ENCODE peak calls at places on chromosomes 11 and 22, in eight cellular contexts. T is stimulated activated CD4-positive, alpha-beta T cell treated with anti-CD3 and anti-CD28 coated beads, Interleukin-2, amount 100 ng/mL, for 48 hours; H is stimulated activated CD8-positive, alpha-beta memory T cell treated with anti-CD3 and anti-CD28 coated beads, Interleukin-4, amount 100 ng/mL, for 24 hours; Q is NCI-H1092; Y is nephron progenitor cell; S is mucosa of gallbladder; Z is foreskin keratinocyte; R is H9. L is an unnamed sample.
A peak's percentile ranks its signal among the peaks of the same experiment; 100 is the strongest.

GRCh38 chr11:15011741-15012140 is 39.6 kb upstream of the CALCA start:
- DNase-seq in R (no peak), Q (no peak), H (no peak), T (no peak), S (no peak), Z (no peak), Y (no peak), L (no peak)

GRCh38 chr22:35656284-35656752 is 8.1 kb downstream of the APOL6 start:
- DNase-seq in Z (no peak), T (no peak), R (no peak), Y (no peak), S (no peak), Q (no peak), H (no peak), L (no peak)

GRCh38 chr11:94581926-94582325 is 14.8 kb downstream of the PIWIL4 start:
- DNase-seq in T (no peak), Z (no peak), Y (no peak), R (no peak), H (no peak), Q (no peak), S (no peak), L (no peak)

GRCh38 chr11:93403930-93404329 is 73.4 kb downstream of the DEUP1 start:
- DNase-seq in Z (no peak), T (no peak), S (no peak), H (no peak), R (no peak), Y (no peak), Q (no peak), L (no peak)

GRCh38 chr11:76910620-76911414 is 50.1 kb downstream of the ACER3 start:
- DNase-seq in Z (no peak), H (no peak), Y (no peak), T (no peak), Q (no peak), S (peak; percentile 17), R (peak; percentile 38), L (no peak)

GRCh38 chr11:115869780-115870431 is 365.7 kb upstream of the CADM1 start:
- DNase-seq in Z (peak; percentile 40), Q (peak; percentile 48), R (peak; percentile 73), Y (peak; percentile 32), T (no peak), S (no peak), H (no peak), L (no peak)

GRCh38 chr11:75400110-75400865 is 970 bp downstream of the RPS3 start:
- DNase-seq in T (no peak), Q (no peak), H (no peak), Z (peak; percentile 29), R (no peak), S (no peak), Y (no peak), L (no peak)

GRCh38 chr11:127074151-127074761 is 73.7 kb upstream of the KIRREL3 start:
- DNase-seq in Q (peak; percentile 77), Z (peak; percentile 19), T (no peak), S (peak; percentile 58), H (no peak), R (peak; percentile 62), Y (peak; percentile 18), L (no peak)

GRCh38 chr22:48488611-48489456 is 1338.8 kb downstream of the BRD1 start:
- DNase-seq in R (peak; percentile 63), H (no peak), S (no peak), T (no peak), Z (no peak), Q (no peak), Y (peak; percentile 75), L (no peak)

GRCh38 chr22:39498368-39498767 is 3.7 kb upstream of the MIEF1 start:
- DNase-seq in H (no peak), S (no peak), Y (no peak), Q (peak; percentile 86), T (no peak), Z (no peak), R (no peak), L (peak; percentile 72)

GRCh38 chr11:70885721-70886305 is 366.6 kb downstream of the SHANK2 start:
- DNase-seq in T (no peak), S (peak; percentile 27), Q (no peak), R (no peak), H (no peak), Z (no peak), Y (no peak), L (no peak)

GRCh38 chr22:49302530-49302929 is 525.1 kb downstream of the BRD1 start:
- DNase-seq in Y (no peak), T (no peak), H (no peak), R (peak; percentile 15), Z (no peak), Q (no peak), S (peak; percentile 6), L (no peak)

GRCh38 chr11:45333506-45333971 is 47.4 kb upstream of the SYT13 start:
- DNase-seq in Z (no peak), S (no peak), Q (no peak), Y (no peak), R (peak; percentile 68), H (no peak), T (no peak), L (no peak)

GRCh38 chr11:115939104-115939503 is 434.9 kb upstream of the CADM1 start:
- DNase-seq in Y (no peak), Z (no peak), S (no peak), Q (no peak), R (no peak), H (no peak), T (no peak), L (no peak)

GRCh38 chr11:57543601-57544000 is 6.2 kb downstream of the SMTNL1 start:
- DNase-seq in H (no peak), R (peak; percentile 54), S (no peak), Q (no peak), T (no peak), Z (no peak), Y (no peak), L (no peak)

GRCh38 chr22:22558071-22558971 is 744 bp downstream of the PRAME start:
- DNase-seq in Q (no peak), R (no peak), Z (no peak), H (no peak), Y (no peak), T (no peak), S (no peak), L (no peak)

GRCh38 chr11:86047275-86047991 is 21.5 kb downstream of the PICALM start:
- DNase-seq in R (no peak), S (no peak), H (no peak), Q (no peak), Y (no peak), T (no peak), Z (peak; percentile 58), L (no peak)

GRCh38 chr22:37454857-37455686 is 27.8 kb upstream of the ELFN2 start:
- DNase-seq in Q (peak; percentile 58), T (no peak), Y (peak; percentile 33), Z (peak; percentile 83), H (no peak), S (peak; percentile 32), R (no peak), L (no peak)

GRCh38 chr11:47187723-47188122 is 1.5 kb upstream of the PACSIN3 start:
- DNase-seq in S (no peak), Z (no peak), R (no peak), Q (no peak), T (no peak), Y (no peak), H (no peak), L (no peak)

GRCh38 chr11:29211205-29211604 is 805.6 kb downstream of the KCNA4 start:
- DNase-seq in Q (no peak), S (no peak), H (no peak), T (no peak), Y (no peak), Z (no peak), R (no peak), L (no peak)

GRCh38 chr11:133835258-133836075 is 9.8 kb downstream of the SPATA19 start:
- DNase-seq in S (no peak), H (no peak), Q (peak; percentile 72), Y (peak; percentile 63), R (peak; percentile 82), T (peak; percentile 25), Z (peak; percentile 37), L (peak; percentile 35)

GRCh38 chr11:83249972-83250593 is 36.1 kb downstream of the CCDC90B start:
- DNase-seq in S (no peak), Q (no peak), H (no peak), T (no peak), R (no peak), Y (no peak), Z (peak; percentile 18), L (peak; percentile 8)

GRCh38 chr11:114612686-114613085 is 17.1 kb upstream of the NXPE4 start:
- DNase-seq in H (no peak), R (no peak), Q (no peak), Z (no peak), T (no peak), Y (no peak), S (no peak), L (peak; percentile 0)

GRCh38 chr11:108872781-108873291 is 208.0 kb downstream of the DDX10 start:
- DNase-seq in Q (no peak), R (no peak), S (no peak), Z (peak; percentile 56), T (no peak), Y (no peak), H (no peak), L (no peak)